ENCODE peak calls at places on chromosomes 13 and 19, in ten cellular contexts. O is fibroblast of lung, B is ovary, C is tibial nerve, P is psoas muscle, S is cardiac muscle cell, L is IMR-90, I is A549, Q is astrocyte, M is left lung. R is an unnamed sample.

GRCh38 chr19:38711726-38712153 is 32.5 kb downstream of the CAPN12 start:
- DNase-seq in O (peak; percentile 95), B (peak; percentile 83), C (no peak), P (peak; percentile 71), S (peak; percentile 75), L (peak; percentile 97), I (no peak), Q (peak; percentile 91), M (peak; percentile 63), R (peak; percentile 96)

GRCh38 chr13:29884671-29885424 is 34.4 kb upstream of the UBL3 start:
- DNase-seq in O (peak; percentile 70), B (no peak), C (no peak), P (no peak), S (peak; percentile 47), L (peak; percentile 22), I (no peak), Q (peak; percentile 58), M (no peak), R (peak; percentile 15)

GRCh38 chr13:101139076-101139475 is 277.2 kb downstream of the NALCN start:
- DNase-seq in O (peak; percentile 16), B (no peak), C (no peak), P (no peak), S (no peak), L (no peak), I (no peak), Q (no peak), M (no peak), R (peak; percentile 48)

GRCh38 chr13:48126944-48127814 is 32.3 kb upstream of the MED4 start:
- DNase-seq in O (peak; percentile 55), B (peak; percentile 61), C (peak; percentile 75), P (peak; percentile 85), S (peak; percentile 86), L (peak; percentile 60), I (peak; percentile 57), Q (peak; percentile 48), M (no peak), R (peak; percentile 86)

GRCh38 chr13:22717036-22717435 is 463.7 kb upstream of the SGCG start:
- DNase-seq in O (no peak), B (no peak), C (no peak), P (no peak), S (no peak), L (no peak), I (no peak), Q (no peak), M (no peak), R (no peak)

GRCh38 chr19:6481541-6482342 is at the start of gene DENND1C:
- DNase-seq in O (no peak), B (no peak), C (peak; percentile 11), P (no peak), S (peak; percentile 23), L (no peak), I (peak; percentile 41), Q (no peak), M (peak; percentile 64), R (no peak)

GRCh38 chr13:31756346-31756745 is 17.0 kb downstream of the RXFP2 start:
- DNase-seq in O (peak; percentile 95), B (no peak), C (no peak), P (no peak), S (peak; percentile 69), L (peak; percentile 94), I (no peak), Q (peak; percentile 94), M (no peak), R (peak; percentile 96)

GRCh38 chr13:45166858-45167257 is 34.0 kb downstream of the KCTD4 start:
- DNase-seq in O (no peak), B (no peak), C (no peak), P (no peak), S (no peak), L (no peak), I (no peak), Q (no peak), M (no peak), R (no peak)

GRCh38 chr13:32200741-32201140 is 114.4 kb downstream of the ZAR1L start:
- DNase-seq in O (peak; percentile 15), B (no peak), C (no peak), P (no peak), S (peak; percentile 8), L (no peak), I (no peak), Q (no peak), M (no peak), R (no peak)

GRCh38 chr19:35559281-35559659 is 4.2 kb downstream of the ATP4A start:
- DNase-seq in O (no peak), B (no peak), C (no peak), P (no peak), S (no peak), L (no peak), I (no peak), Q (no peak), M (no peak), R (no peak)

GRCh38 chr19:40623403-40624239 is 22.5 kb downstream of the LTBP4 start:
- DNase-seq in O (peak; percentile 99), B (no peak), C (no peak), P (no peak), S (peak; percentile 63), L (peak; percentile 18), I (peak; percentile 86), Q (peak; percentile 98), M (no peak), R (no peak)

GRCh38 chr13:108306768-108307332 is 37.3 kb downstream of the TNFSF13B start:
- DNase-seq in O (peak; percentile 6), B (no peak), C (no peak), P (no peak), S (no peak), L (no peak), I (no peak), Q (peak; percentile 8), M (no peak), R (no peak)

GRCh38 chr13:44388427-44388826 is 14.8 kb downstream of the SERP2 start:
- DNase-seq in O (no peak), B (no peak), C (no peak), P (no peak), S (no peak), L (no peak), I (no peak), Q (no peak), M (no peak), R (no peak)

GRCh38 chr19:33661336-33661735 is 39.6 kb downstream of the CHST8 start:
- DNase-seq in O (no peak), B (no peak), C (no peak), P (no peak), S (no peak), L (no peak), I (no peak), Q (no peak), M (no peak), R (no peak)

GRCh38 chr13:100147825-100148224 is 58.9 kb downstream of the PCCA start:
- DNase-seq in O (no peak), B (no peak), C (no peak), P (no peak), S (no peak), L (no peak), I (no peak), Q (no peak), M (no peak), R (no peak)

GRCh38 chr19:947090-947706 is 21.4 kb downstream of the ARID3A start:
- DNase-seq in O (no peak), B (no peak), C (no peak), P (no peak), S (no peak), L (no peak), I (no peak), Q (no peak), M (no peak), R (no peak)

GRCh38 chr13:98216135-98216565 is 39.1 kb upstream of the RNF113B start:
- DNase-seq in O (peak; percentile 91), B (no peak), C (no peak), P (peak; percentile 63), S (peak; percentile 24), L (peak; percentile 93), I (peak; percentile 10), Q (peak; percentile 87), M (peak; percentile 63), R (peak; percentile 84)

GRCh38 chr19:5947435-5947834 is 30.5 kb downstream of the RANBP3 start:
- DNase-seq in O (peak; percentile 43), B (peak; percentile 61), C (peak; percentile 69), P (peak; percentile 79), S (peak; percentile 88), L (peak; percentile 67), I (no peak), Q (peak; percentile 27), M (peak; percentile 82), R (peak; percentile 86)

GRCh38 chr13:50911937-50912624 is 2.5 kb downstream of the RNASEH2B start:
- DNase-seq in O (peak; percentile 88), B (peak; percentile 89), C (peak; percentile 96), P (peak; percentile 90), S (peak; percentile 92), L (peak; percentile 90), I (peak; percentile 79), Q (peak; percentile 79), M (peak; percentile 92), R (peak; percentile 88)
- H3K4me3 ChIP-seq in O (peak overlapping the region; percentile 24), B (no peak overlapping the region), C (no peak overlapping the region), P (no peak overlapping the region), S (no peak overlapping the region), L (no peak overlapping the region), I (no peak overlapping the region), Q (no peak overlapping the region), M (no peak overlapping the region), R (no peak overlapping the region)

GRCh38 chr19:49486710-49487276 is 615 bp upstream of the RPL13A start:
- DNase-seq in O (no peak), B (no peak), C (no peak), P (no peak), S (no peak), L (no peak), I (no peak), Q (no peak), M (no peak), R (no peak)
- TF ChIP-seq CTCF in O (no peak), B (no peak), C (no peak), P (no peak), S (no peak), L (no peak), I (no peak), Q (no peak), M (no peak), R (no peak)

DNA sequence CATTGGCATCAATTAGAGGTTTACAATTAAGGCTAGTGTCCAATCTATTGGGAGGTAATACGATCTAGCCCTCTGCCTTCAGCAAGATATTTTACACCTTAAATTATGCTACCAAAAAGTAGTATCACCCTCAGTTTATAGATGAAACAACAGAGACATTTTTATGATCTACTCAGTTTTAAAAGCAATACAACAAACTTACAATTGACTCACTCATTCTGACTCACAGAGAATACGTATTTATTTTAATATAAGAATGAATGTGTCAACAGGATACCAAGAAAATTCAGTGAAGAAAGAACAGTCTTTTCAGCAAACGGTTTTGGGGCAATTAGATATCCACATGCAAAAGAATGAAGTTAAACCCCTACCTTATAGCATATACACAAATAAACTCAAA is 32.5 kb upstream of the STARD13 start:
- DNase-seq in O (no peak), B (no peak), C (no peak), P (no peak), S (no peak), L (peak; percentile 21), I (no peak), Q (no peak), M (no peak), R (peak; percentile 30)
- H3K4me3 ChIP-seq in O (no peak overlapping the region), B (no peak overlapping the region), C (no peak overlapping the region), P (no peak overlapping the region), S (no peak overlapping the region), L (no peak overlapping the region), I (no peak overlapping the region), Q (no peak overlapping the region), M (no peak overlapping the region), R (no peak overlapping the region)

DNA sequence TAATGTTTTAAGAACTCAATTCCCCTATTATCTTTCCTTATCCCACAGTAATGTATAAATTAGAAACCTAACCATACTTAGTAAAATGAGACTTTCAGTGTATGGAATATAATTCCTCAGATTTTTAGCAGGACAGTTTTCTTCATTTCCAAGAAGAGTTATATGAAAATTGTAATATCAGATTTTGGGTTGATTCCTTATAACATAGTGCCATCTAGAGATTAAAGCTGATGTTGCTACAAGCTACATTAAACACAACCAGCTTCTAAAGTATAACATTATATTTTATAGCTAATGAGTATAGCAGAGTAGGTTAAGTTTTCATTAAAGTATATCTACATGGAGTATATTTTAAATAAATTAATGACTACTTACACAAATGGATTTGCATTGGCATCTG is 99.7 kb upstream of the MIR17HG start:
- DNase-seq in O (no peak), B (no peak), C (no peak), P (no peak), S (peak; percentile 5), L (no peak), I (peak; percentile 1), Q (no peak), M (no peak), R (no peak)
- TF ChIP-seq CTCF in O (no peak), B (no peak), C (no peak), P (peak; percentile 11), S (peak; percentile 10), L (peak; percentile 22), I (no peak), Q (peak; percentile 28), M (no peak), R (no peak)

R was measured in cardiac fibroblast.